ENCODE peak calls at places on chromosomes 12 and 14, in nine cellular contexts. P is nephron progenitor cell; Q is neural progenitor cell; J is T-helper 2 cell; E is DMS153; M is A172; U is HCT116; V is effector memory CD4-positive, alpha-beta T cell; T is WTC11. X is an unnamed sample.

GRCh38 chr12:65306603-65307501 is 28.4 kb downstream of the MSRB3 start:
- DNase-seq in E (no peak), Q (peak; percentile 31), U (peak; percentile 91), T (no peak), M (peak; percentile 56), J (no peak), V (no peak), P (peak; percentile 47), X (no peak)

GRCh38 chr12:3152892-3153291 is 75.7 kb downstream of the TSPAN9 start:
- DNase-seq in E (peak; percentile 17), P (no peak), T (no peak), J (no peak), M (no peak), V (no peak), Q (no peak), U (no peak), X (no peak)

GRCh38 chr14:55274760-55275159 is 3.5 kb downstream of the FBXO34 start:
- DNase-seq in V (no peak), T (no peak), M (peak; percentile 8), P (no peak), Q (no peak), J (no peak), U (no peak), E (no peak), X (no peak)

GRCh38 chr12:69204191-69204590 is 35.2 kb upstream of the CPSF6 start:
- DNase-seq in Q (no peak), V (no peak), E (no peak), T (no peak), P (no peak), J (no peak), U (no peak), M (no peak), X (no peak)

GRCh38 chr12:87323369-87323768 is 705.8 kb downstream of the C12orf50 start:
- DNase-seq in J (no peak), Q (no peak), E (no peak), M (peak; percentile 16), T (no peak), P (no peak), V (no peak), U (no peak), X (no peak)

GRCh38 chr12:94930216-94930654 is 73.3 kb downstream of the NDUFA12 start:
- DNase-seq in V (no peak), Q (no peak), U (no peak), P (no peak), E (no peak), J (no peak), T (no peak), M (no peak), X (no peak)

GRCh38 chr12:86712425-86712843 is 456.2 kb upstream of the MGAT4C start:
- DNase-seq in T (no peak), E (peak; percentile 21), M (peak; percentile 96), J (no peak), Q (no peak), P (no peak), U (peak; percentile 95), V (no peak), X (no peak)

GRCh38 chr14:68657300-68658028 is 135.4 kb downstream of the ZFP36L1 start:
- DNase-seq in M (no peak), Q (no peak), J (no peak), U (no peak), E (no peak), V (no peak), T (no peak), P (no peak), X (no peak)

GRCh38 chr12:2414810-2415567 is 362.2 kb downstream of the CACNA1C start:
- DNase-seq in J (no peak), M (no peak), E (no peak), Q (no peak), T (no peak), U (no peak), V (no peak), P (no peak), X (no peak)

GRCh38 chr12:79988368-79988767 is 53.5 kb upstream of the PPP1R12A start:
- DNase-seq in V (no peak), P (no peak), E (no peak), M (peak; percentile 46), T (no peak), U (no peak), J (no peak), Q (no peak), X (no peak)

GRCh38 chr14:75025082-75025481 is 22.4 kb downstream of the EIF2B2 start:
- DNase-seq in V (no peak), U (no peak), J (no peak), Q (no peak), M (peak; percentile 16), P (no peak), T (no peak), E (no peak), X (no peak)

GRCh38 chr12:83196694-83197350 is 510.1 kb downstream of the TMTC2 start:
- DNase-seq in M (no peak), U (no peak), J (no peak), V (no peak), T (no peak), Q (no peak), P (no peak), E (no peak), X (no peak)

X was measured in GM12892.